ENCODE peak calls at places on chromosomes 6 and 20, in five cellular contexts. N is cardiac muscle cell, L is PC-3, H is A549, V is tibial nerve. E is an unnamed sample.

GRCh38 chr6:32968770-32969684 is 633 bp downstream of the BRD2 start:
- DNase-seq in N (peak), L (peak), H (peak), V (peak), E (peak)

GRCh38 chr6:124676033-124676432 is 286.2 kb upstream of the RNF217 start:
- DNase-seq in N (no peak), L (no peak), H (no peak), V (no peak), E (no peak)

GRCh38 chr6:160065200-160065599 is 56.4 kb upstream of the SLC22A1 start:
- DNase-seq in N (no peak), L (peak), H (no peak), V (no peak), E (no peak)

GRCh38 chr6:111338843-111339242 is 144.2 kb downstream of the REV3L start:
- DNase-seq in N (no peak), L (no peak), H (no peak), V (no peak), E (no peak)

GRCh38 chr6:69917834-69918233 is 51.5 kb downstream of the COL19A1 start:
- DNase-seq in N (no peak), L (peak), H (peak), V (no peak), E (no peak)

GRCh38 chr6:46491201-46491788 is at the start of gene RCAN2:
- DNase-seq in N (peak), L (peak), H (peak), V (peak), E (peak)

GRCh38 chr6:31900917-31901414 is 920 bp downstream of the ZBTB12 start:
- DNase-seq in N (peak), L (no peak), H (no peak), V (no peak), E (no peak)

GRCh38 chr6:16635810-16636602 is 125.3 kb downstream of the ATXN1 start:
- DNase-seq in N (no peak), L (peak), H (peak), V (no peak), E (no peak)

GRCh38 chr6:100461273-100461919 is 3.3 kb downstream of the SIM1 start:
- DNase-seq in N (no peak), L (no peak), H (peak), V (no peak), E (no peak)

GRCh38 chr6:90220273-90220672 is 76.4 kb downstream of the BACH2 start:
- DNase-seq in N (no peak), L (peak), H (no peak), V (no peak), E (no peak)

GRCh38 chr6:136334853-136335252 is 45.2 kb upstream of the BCLAF1 start:
- DNase-seq in N (no peak), L (no peak), H (no peak), V (no peak), E (no peak)

GRCh38 chr6:87197547-87197946 is 42.2 kb downstream of the ZNF292 start:
- DNase-seq in N (no peak), L (no peak), H (no peak), V (no peak), E (no peak)

GRCh38 chr6:107778242-107778641 is 45.9 kb downstream of the SCML4 start:
- DNase-seq in N (no peak), L (no peak), H (no peak), V (no peak), E (no peak)

GRCh38 chr20:4688342-4688741 is 33.4 kb upstream of the PRND start:
- DNase-seq in N (no peak), L (no peak), H (no peak), V (no peak), E (no peak)

GRCh38 chr20:45399018-45399417 is 9.1 kb upstream of the DBNDD2 start:
- DNase-seq in N (no peak), L (no peak), H (no peak), V (no peak), E (no peak)

GRCh38 chr6:110170081-110170480 is 9.4 kb downstream of the WASF1 start:
- DNase-seq in N (no peak), L (no peak), H (no peak), V (no peak), E (no peak)
- H3K27ac ChIP-seq in N (no peak), L (no peak), H (no peak), V (no peak), E (no peak)

DNA sequence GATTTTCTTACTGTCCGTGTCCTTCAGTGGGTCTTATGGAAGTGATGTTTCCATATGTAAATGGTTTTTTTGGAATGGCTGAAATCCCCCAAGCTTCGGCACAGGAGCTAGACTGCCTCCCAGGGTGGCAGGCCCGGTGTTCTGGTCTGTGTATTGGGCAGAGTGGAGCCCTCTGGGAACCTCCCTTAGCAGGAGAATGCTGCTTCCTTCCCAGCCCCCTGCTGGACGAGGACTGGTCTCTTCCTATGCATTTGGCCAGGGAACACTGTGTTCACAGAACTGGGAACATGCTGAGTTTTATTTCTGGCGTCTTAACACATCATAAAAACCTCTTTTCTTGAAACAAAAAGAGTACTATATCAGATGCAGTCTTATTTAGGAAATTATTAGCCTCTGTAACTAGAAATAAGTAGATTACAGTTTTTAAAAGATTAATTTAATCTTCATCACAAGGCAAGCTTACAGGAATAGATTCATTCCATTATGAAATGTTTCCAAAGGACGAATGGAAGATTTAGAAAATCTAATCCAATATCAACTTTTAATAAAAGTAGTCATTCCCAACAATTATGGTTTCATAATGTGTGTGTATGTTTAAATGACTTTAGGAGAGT is 56.6 kb downstream of the SYTL3 start:
- DNase-seq in N (peak), L (peak), H (peak), V (peak), E (peak)
- TF ChIP-seq CTCF in N (peak), L (peak), H (peak), V (peak), E (peak)

DNA sequence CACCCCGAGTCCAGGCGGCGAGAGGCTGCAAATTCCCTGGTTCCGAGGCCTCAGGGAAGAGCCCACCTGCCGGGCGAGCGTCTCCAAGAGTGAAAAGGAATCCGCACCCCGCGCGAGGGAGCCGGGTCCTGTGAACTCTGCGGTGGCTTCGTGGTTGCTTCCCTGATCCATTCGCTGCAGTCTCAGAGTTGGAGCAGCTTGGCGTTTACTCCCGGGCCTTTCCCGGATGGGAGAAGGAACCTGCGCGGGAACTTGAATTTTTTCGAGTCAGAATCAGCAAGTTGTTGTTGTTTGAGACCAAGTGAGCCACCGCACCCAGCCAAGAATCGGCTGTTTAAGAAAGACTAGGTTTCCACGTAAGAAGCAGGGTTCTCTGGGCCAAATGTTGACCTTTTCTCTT is 12.8 kb downstream of the PRSS16 start:
- DNase-seq in N (no peak), L (no peak), H (no peak), V (no peak), E (no peak)
- H3K4me3 ChIP-seq in N (no peak), L (no peak), H (no peak), V (no peak), E (no peak)

GRCh38 chr6:154358019-154358545 is 1.5 kb upstream of the IPCEF1 start:
- DNase-seq in N (no peak), L (no peak), H (no peak), V (no peak), E (no peak)

GRCh38 chr6:154354265-154354777 is 2.3 kb downstream of the IPCEF1 start:
- DNase-seq in N (no peak), L (no peak), H (no peak), V (no peak), E (no peak)

GRCh38 chr6:154359679-154360078 is 3.1 kb upstream of the IPCEF1 start:
- DNase-seq in N (no peak), L (no peak), H (no peak), V (no peak), E (no peak)

GRCh38 chr6:154356118-154356517 is 485 bp downstream of the IPCEF1 start:
- DNase-seq in N (no peak), L (no peak), H (no peak), V (no peak), E (no peak)

GRCh38 chr6:154356690-154357089 is at the start of gene IPCEF1:
- DNase-seq in N (no peak), L (no peak), H (no peak), V (no peak), E (no peak)
- H3K27ac ChIP-seq in N (no peak), L (no peak), H (no peak), V (peak), E (peak)

DNA sequence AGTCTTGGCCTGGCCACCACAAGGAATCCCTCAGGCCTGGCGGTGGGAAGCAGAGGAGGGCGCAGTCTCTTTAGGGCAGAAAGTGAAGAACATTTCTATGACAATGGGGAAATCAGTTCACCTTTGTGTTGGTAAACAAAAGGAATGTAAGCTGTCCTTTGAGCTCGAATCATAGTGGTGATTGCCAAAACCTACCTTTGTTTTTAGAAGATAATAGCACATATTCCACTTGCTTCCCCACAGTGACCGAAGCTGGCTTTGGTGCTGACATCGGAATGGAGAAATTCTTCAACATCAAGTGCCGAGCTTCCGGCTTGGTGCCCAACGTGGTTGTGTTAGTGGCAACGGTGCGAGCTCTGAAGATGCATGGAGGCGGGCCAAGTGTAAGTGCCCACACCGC is 144.1 kb downstream of the MTHFD1L start:
- DNase-seq in N (no peak), L (no peak), H (no peak), V (no peak), E (no peak)
- TF ChIP-seq CTCF in N (no peak), L (no peak), H (no peak), V (no peak), E (no peak)

DNA sequence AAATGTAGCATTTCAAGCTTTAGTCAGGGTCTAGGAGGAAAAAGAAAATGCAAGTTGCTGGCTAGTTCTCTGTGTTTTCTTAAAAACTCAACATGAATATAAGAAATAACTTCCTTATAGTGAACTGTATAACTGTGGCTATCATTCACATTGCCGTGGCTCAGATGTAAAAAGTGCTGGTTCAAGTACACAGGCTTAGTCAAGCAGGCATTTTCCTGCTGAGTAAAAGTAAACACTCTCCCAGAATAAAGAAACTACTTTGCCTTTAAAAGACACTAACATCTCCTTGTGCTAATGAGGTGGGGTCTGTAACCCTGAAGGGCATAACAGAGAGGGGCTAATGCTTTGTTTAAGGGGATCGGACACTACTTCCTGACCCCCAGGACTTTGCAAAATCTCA is 3.3 kb downstream of the ATP5F1E start:
- DNase-seq in N (no peak), L (peak), H (no peak), V (no peak), E (no peak)
- H3K4me3 ChIP-seq in N (peak), L (peak), H (no peak), V (no peak), E (peak)

GRCh38 chr6:131331873-131332759 is 196.8 kb downstream of the AKAP7 start:
- DNase-seq in N (no peak), L (no peak), H (no peak), V (no peak), E (no peak)

GRCh38 chr6:131331146-131331545 is 195.9 kb downstream of the AKAP7 start:
- DNase-seq in N (peak), L (no peak), H (no peak), V (no peak), E (no peak)
- H3K27ac ChIP-seq in N (peak), L (no peak), H (no peak), V (no peak), E (no peak)

E was measured in coronary artery.